ENCODE peak calls at places on chromosome 18, in eight cellular contexts. K is endodermal cell; T is stomach; X is psoas muscle; U is thoracic aorta; Z is effector memory CD4-positive, alpha-beta T cell; F is fibroblast of lung; O is heart left ventricle. E is an unnamed sample. For H3K4me1 and H3K36me3, the result is how much of the 10 kb centered on the place peaks cover.

GRCh38 chr18:78662879-78663278 is 316.7 kb upstream of the SALL3 start:
- DNase-seq in K (no peak), T (no peak), X (no peak), U (no peak), Z (no peak), F (no peak), O (no peak), E (no peak)

GRCh38 chr18:47932170-47932569 is 1.7 kb upstream of the SMAD2 start:
- DNase-seq in K (no peak), T (no peak), X (no peak), U (no peak), Z (no peak), F (no peak), O (no peak), E (no peak)

GRCh38 chr18:74899554-74899953 is 301.9 kb downstream of the ZNF407 start:
- DNase-seq in K (no peak), T (peak), X (peak), U (no peak), Z (no peak), F (no peak), O (no peak), E (no peak)

GRCh38 chr18:78765637-78766281 is 213.9 kb upstream of the SALL3 start:
- DNase-seq in K (no peak), T (no peak), X (no peak), U (no peak), Z (no peak), F (no peak), O (no peak), E (no peak)

GRCh38 chr18:29156531-29156930 is 979.6 kb upstream of the CDH2 start:
- DNase-seq in K (no peak), T (no peak), X (no peak), U (no peak), Z (no peak), F (peak), O (no peak), E (no peak)

GRCh38 chr18:22829781-22830180 is 103.3 kb upstream of the RBBP8 start:
- DNase-seq in K (peak), T (no peak), X (no peak), U (no peak), Z (no peak), F (no peak), O (no peak), E (no peak)

GRCh38 chr18:55351980-55352714 is 235.8 kb downstream of the TCF4 start:
- DNase-seq in K (no peak), T (no peak), X (no peak), U (no peak), Z (no peak), F (peak), O (no peak), E (no peak)

GRCh38 chr18:77482190-77482928 is 232.7 kb downstream of the GALR1 start:
- DNase-seq in K (no peak), T (no peak), X (no peak), U (no peak), Z (no peak), F (no peak), O (no peak), E (no peak)

GRCh38 chr18:79428287-79428686 is 32.6 kb downstream of the NFATC1 start:
- DNase-seq in K (no peak), T (no peak), X (no peak), U (no peak), Z (no peak), F (no peak), O (no peak), E (no peak)

GRCh38 chr18:58221060-58221725 is 177.2 kb downstream of the NEDD4L start:
- DNase-seq in K (peak), T (peak), X (no peak), U (no peak), Z (no peak), F (peak), O (no peak), E (no peak)

GRCh38 chr18:36015629-36016028 is 43.1 kb downstream of the RMP24 start:
- DNase-seq in K (no peak), T (no peak), X (no peak), U (no peak), Z (no peak), F (no peak), O (no peak), E (no peak)

GRCh38 chr18:69400976-69401474 is 337 bp downstream of the DOK6 start:
- DNase-seq in K (peak), T (no peak), X (no peak), U (no peak), Z (no peak), F (peak), O (peak), E (no peak)

GRCh38 chr18:68263481-68263880 is 451.4 kb downstream of the TMX3 start:
- DNase-seq in K (no peak), T (no peak), X (no peak), U (no peak), Z (no peak), F (peak), O (no peak), E (no peak)

GRCh38 chr18:76467371-76468190 is 27.5 kb downstream of the ZNF516 start:
- DNase-seq in K (peak), T (no peak), X (no peak), U (no peak), Z (no peak), F (peak), O (no peak), E (no peak)

GRCh38 chr18:41378628-41379027 is 576.4 kb upstream of the PIK3C3 start:
- DNase-seq in K (no peak), T (no peak), X (no peak), U (no peak), Z (no peak), F (peak), O (no peak), E (no peak)

GRCh38 chr18:28736951-28737350 is 560.0 kb upstream of the CDH2 start:
- DNase-seq in K (no peak), T (no peak), X (no peak), U (no peak), Z (no peak), F (peak), O (no peak), E (no peak)

GRCh38 chr18:33123852-33124251 is 316.7 kb downstream of the CCDC178 start:
- DNase-seq in K (no peak), T (no peak), X (no peak), U (no peak), Z (no peak), F (no peak), O (no peak), E (no peak)

GRCh38 chr18:74184875-74185274 is 36.6 kb downstream of the TIMM21 start:
- DNase-seq in K (no peak), T (no peak), X (no peak), U (no peak), Z (no peak), F (no peak), O (no peak), E (no peak)

GRCh38 chr18:8634508-8634907 is 25.3 kb downstream of the RAB12 start:
- DNase-seq in K (no peak), T (no peak), X (no peak), U (no peak), Z (no peak), F (no peak), O (no peak), E (no peak)

GRCh38 chr18:8630546-8630945 is 21.3 kb downstream of the RAB12 start:
- DNase-seq in K (no peak), T (no peak), X (no peak), U (no peak), Z (no peak), F (no peak), O (no peak), E (no peak)

GRCh38 chr18:8631265-8631664 is 22.0 kb downstream of the RAB12 start:
- DNase-seq in K (no peak), T (no peak), X (no peak), U (no peak), Z (no peak), F (no peak), O (no peak), E (no peak)

GRCh38 chr18:8635087-8635486 is 25.9 kb downstream of the RAB12 start:
- DNase-seq in K (no peak), T (no peak), X (no peak), U (no peak), Z (no peak), F (peak), O (no peak), E (no peak)

GRCh38 chr18:8632386-8632785 is 23.1 kb downstream of the RAB12 start:
- DNase-seq in K (no peak), T (no peak), X (no peak), U (no peak), Z (no peak), F (no peak), O (no peak), E (no peak)
- H3K4me1 ChIP-seq in K (under half), T (under half), X (under half), U (under half), Z (under half), F (under half), O (under half), E (under half)

GRCh38 chr18:24138281-24138883 is 480 bp upstream of the CABYR start:
- DNase-seq in K (no peak), T (no peak), X (no peak), U (no peak), Z (no peak), F (no peak), O (no peak), E (no peak)
- H3K27ac ChIP-seq in K (no peak), T (peak), X (no peak), U (peak), Z (no peak), F (peak), O (no peak), E (peak)

GRCh38 chr18:211582-211981 is 53.2 kb downstream of the USP14 start:
- DNase-seq in K (no peak), T (no peak), X (no peak), U (no peak), Z (no peak), F (no peak), O (no peak), E (no peak)
- H3K36me3 ChIP-seq in K (half or more), T (half or more), X (under half), U (under half), Z (half or more), F (under half), O (under half), E (half or more)

GRCh38 chr18:46222093-46222492 is 117.9 kb downstream of the HAUS1 start:
- DNase-seq in K (no peak), T (no peak), X (no peak), U (no peak), Z (no peak), F (no peak), O (no peak), E (no peak)

GRCh38 chr18:46226461-46226860 is 122.3 kb downstream of the HAUS1 start:
- DNase-seq in K (no peak), T (no peak), X (no peak), U (no peak), Z (no peak), F (peak), O (no peak), E (no peak)

GRCh38 chr18:46222710-46223360 is 118.7 kb downstream of the HAUS1 start:
- DNase-seq in K (no peak), T (no peak), X (no peak), U (no peak), Z (no peak), F (no peak), O (no peak), E (peak)

GRCh38 chr18:46220116-46220515 is 115.9 kb downstream of the HAUS1 start:
- DNase-seq in K (no peak), T (no peak), X (no peak), U (no peak), Z (no peak), F (peak), O (no peak), E (no peak)

DNA sequence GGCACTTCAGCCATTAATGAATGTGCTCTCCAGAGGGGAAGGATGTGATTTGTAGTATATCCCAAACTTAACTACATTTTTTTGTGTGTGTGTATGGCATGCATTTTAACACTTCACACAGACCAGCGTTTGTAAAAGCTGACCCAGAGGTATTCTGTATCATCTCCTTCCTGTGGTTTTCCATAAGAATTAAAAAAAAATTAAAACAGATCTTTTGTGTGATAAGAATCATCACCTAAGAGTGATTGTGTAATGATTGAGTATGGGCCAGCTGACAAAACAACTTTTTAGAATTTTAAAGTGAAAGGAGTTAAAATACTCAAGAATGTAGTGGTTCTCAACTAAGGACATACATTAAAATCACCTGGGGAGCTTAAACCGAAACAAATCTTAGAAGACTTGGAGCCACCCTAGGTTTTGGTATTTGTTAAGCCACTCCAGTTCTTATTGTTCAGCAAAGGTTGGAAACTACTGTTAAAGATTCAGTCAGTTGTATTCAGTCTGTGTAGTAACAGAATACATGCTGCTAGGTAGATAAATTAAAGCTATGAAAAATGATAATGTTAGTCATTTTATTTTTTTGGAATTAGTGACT is 120.1 kb downstream of the HAUS1 start:
- DNase-seq in K (no peak), T (no peak), X (no peak), U (no peak), Z (no peak), F (peak), O (no peak), E (no peak)
- H3K4me1 ChIP-seq in K (under half), T (under half), X (under half), U (under half), Z (under half), F (under half), O (under half), E (under half)

DNA sequence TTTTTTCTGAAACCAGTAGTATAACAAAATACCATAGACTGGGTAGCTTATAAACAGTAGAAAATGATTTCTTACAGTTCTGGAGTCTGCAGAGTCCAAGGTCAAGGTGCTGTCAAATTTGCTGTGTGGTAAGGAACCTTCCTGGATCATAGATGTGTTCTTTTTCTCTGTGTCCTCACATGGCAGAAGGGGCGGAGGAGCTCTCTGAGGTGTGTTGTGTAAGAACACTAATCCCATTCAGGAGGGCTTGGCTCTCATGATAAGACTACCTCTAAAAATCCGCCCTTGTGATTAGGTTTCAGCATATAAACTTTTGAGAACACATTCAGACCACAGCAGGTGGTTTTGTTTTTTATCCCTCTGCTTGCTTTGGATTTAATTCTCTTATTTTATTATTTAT is 25.7 kb downstream of the ANKRD62 start:
- DNase-seq in K (no peak), T (no peak), X (no peak), U (no peak), Z (no peak), F (no peak), O (no peak), E (no peak)
- H3K27ac ChIP-seq in K (no peak), T (no peak), X (no peak), U (no peak), Z (no peak), F (no peak), O (no peak), E (no peak)

DNA sequence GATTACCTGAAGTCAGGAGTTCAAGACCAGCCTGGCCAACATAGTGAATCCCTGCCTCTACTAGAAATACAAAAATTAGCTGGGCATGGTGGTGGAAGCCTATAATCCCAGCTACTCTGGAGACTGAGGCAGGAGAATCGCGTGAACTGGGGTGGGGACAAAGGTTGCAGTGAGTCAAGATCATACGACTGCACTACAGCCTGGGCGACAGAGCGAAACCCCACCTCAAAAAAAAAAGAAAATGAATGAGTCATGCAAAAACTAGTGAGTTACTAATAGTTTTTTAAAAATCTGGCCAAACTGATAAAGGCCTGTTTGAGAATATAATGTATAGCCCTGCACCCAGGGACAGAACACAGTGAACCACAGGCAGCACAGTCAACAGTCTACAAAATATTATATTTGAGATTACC is 17.5 kb downstream of the AFG3L2 start:
- DNase-seq in K (no peak), T (no peak), X (no peak), U (no peak), Z (no peak), F (peak), O (no peak), E (no peak)
- H3K36me3 ChIP-seq in K (half or more), T (half or more), X (under half), U (half or more), Z (half or more), F (under half), O (under half), E (under half)

DNA sequence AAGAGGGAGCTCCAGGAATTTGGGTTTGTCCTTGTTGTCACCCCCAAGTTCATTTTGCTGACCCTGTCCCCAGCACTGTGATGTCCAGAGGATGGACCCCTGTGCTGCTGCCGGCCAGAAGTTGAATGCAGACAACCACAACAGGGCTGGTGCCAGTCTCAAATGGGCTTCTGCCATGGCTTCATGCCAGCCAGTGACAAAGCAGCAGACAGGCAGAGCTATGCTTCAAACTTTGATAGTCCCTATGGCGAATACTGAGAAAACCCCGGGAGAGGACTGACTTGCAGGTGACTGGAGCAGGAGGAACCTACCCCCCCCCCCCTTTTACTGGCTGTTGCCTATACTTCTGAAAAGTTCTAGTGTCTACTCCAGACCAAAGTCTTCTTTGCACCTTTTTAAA is 3.2 kb downstream of the SMAD7 start:
- DNase-seq in K (no peak), T (peak), X (peak), U (no peak), Z (no peak), F (no peak), O (no peak), E (no peak)
- H3K4me1 ChIP-seq in K (under half), T (half or more), X (half or more), U (under half), Z (half or more), F (under half), O (under half), E (half or more)

GRCh38 chr18:11859903-11860407 is 8.7 kb downstream of the CHMP1B start:
- DNase-seq in K (peak), T (no peak), X (no peak), U (no peak), Z (no peak), F (peak), O (no peak), E (no peak)
- H3K27ac ChIP-seq in K (no peak), T (peak), X (peak), U (no peak), Z (no peak), F (peak), O (no peak), E (no peak)

DNA sequence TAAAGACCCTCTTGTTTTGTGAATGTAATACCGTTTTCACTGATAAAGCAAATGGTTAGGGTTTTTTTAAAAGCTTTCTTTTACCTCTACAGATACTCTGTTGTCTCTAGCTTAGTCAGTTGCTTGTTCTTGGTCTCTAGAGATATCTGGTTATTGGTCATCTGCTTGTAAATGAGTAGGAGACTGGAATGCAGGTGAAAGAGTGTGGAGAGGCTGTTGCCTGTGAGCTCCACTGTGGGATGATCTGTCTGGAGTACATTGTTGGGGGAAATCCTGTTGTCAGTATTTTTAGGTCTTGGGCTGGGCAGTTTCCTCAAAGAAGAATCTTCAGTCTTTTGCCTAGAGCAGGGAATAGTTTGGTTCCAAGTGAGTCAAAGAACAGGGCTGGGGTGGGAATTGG is 67.7 kb downstream of the SMCHD1 start:
- DNase-seq in K (no peak), T (no peak), X (no peak), U (no peak), Z (no peak), F (no peak), O (no peak), E (no peak)
- H3K36me3 ChIP-seq in K (half or more), T (half or more), X (under half), U (under half), Z (half or more), F (under half), O (under half), E (under half)

DNA sequence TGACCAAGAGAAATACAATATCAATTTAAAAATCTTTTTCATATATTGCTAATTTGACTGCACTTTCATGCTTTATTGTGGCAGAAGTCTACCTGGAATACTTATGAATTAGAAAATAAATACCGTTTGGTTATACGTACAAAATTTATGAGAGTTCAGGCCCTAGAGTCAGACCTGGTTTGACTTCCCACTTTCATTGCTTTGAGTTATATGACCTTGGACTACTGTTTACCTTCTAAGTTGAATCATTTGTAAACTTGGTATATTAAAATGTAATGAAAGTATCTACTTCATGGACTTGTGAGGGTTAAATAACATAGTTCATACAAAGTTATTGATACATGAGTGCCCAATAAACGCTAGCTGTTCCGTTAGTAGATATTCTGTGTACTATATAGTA is 12.0 kb downstream of the VAPA start:
- DNase-seq in K (no peak), T (no peak), X (no peak), U (no peak), Z (no peak), F (no peak), O (no peak), E (no peak)
- H3K4me1 ChIP-seq in K (under half), T (half or more), X (half or more), U (half or more), Z (under half), F (under half), O (half or more), E (half or more)

E was measured in naive thymus-derived CD4-positive, alpha-beta T cell.